ENCODE peak calls at places on chromosomes 12 and 14, in six cellular contexts. W is GM10248; L is cardiac muscle cell; M is choroid plexus epithelial cell; H is PC-3; V is CD8-positive, alpha-beta T cell. I is an unnamed sample.

GRCh38 chr14:70856851-70857498 is 47.7 kb upstream of the MAP3K9 start:
- DNase-seq in W (no peak), L (peak; percentile 56), M (peak; percentile 88), H (peak; percentile 83), V (no peak), I (no peak)

GRCh38 chr12:124568431-124569374 is 1.3 kb upstream of the NCOR2 start:
- DNase-seq in W (peak; percentile 85), L (peak; percentile 97), M (peak; percentile 98), H (peak; percentile 61), V (no peak), I (peak; percentile 79)

GRCh38 chr12:71719647-71720370 is 33.9 kb downstream of the TMEM19 start:
- DNase-seq in W (no peak), L (no peak), M (no peak), H (peak; percentile 63), V (no peak), I (no peak)

GRCh38 chr12:91901675-91902074 is 244.0 kb downstream of the BTG1 start:
- DNase-seq in W (no peak), L (no peak), M (no peak), H (no peak), V (no peak), I (no peak)

GRCh38 chr12:121222847-121223246 is 12.9 kb downstream of the P2RX4 start:
- DNase-seq in W (no peak), L (no peak), M (no peak), H (no peak), V (peak; percentile 40), I (no peak)

GRCh38 chr12:113278141-113278540 is 56.8 kb downstream of the SLC8B1 start:
- DNase-seq in W (no peak), L (no peak), M (no peak), H (no peak), V (no peak), I (no peak)

GRCh38 chr12:10453144-10453543 is at the start of gene KLRC1:
- DNase-seq in W (no peak), L (no peak), M (peak; percentile 48), H (peak; percentile 64), V (no peak), I (no peak)

GRCh38 chr14:87264386-87264785 is 728.6 kb downstream of the GALC start:
- DNase-seq in W (no peak), L (no peak), M (no peak), H (peak; percentile 12), V (no peak), I (no peak)

GRCh38 chr12:106226884-106227640 is 20.8 kb downstream of the CKAP4 start:
- DNase-seq in W (peak; percentile 75), L (peak; percentile 74), M (peak; percentile 72), H (peak; percentile 87), V (peak; percentile 40), I (no peak)

DNA sequence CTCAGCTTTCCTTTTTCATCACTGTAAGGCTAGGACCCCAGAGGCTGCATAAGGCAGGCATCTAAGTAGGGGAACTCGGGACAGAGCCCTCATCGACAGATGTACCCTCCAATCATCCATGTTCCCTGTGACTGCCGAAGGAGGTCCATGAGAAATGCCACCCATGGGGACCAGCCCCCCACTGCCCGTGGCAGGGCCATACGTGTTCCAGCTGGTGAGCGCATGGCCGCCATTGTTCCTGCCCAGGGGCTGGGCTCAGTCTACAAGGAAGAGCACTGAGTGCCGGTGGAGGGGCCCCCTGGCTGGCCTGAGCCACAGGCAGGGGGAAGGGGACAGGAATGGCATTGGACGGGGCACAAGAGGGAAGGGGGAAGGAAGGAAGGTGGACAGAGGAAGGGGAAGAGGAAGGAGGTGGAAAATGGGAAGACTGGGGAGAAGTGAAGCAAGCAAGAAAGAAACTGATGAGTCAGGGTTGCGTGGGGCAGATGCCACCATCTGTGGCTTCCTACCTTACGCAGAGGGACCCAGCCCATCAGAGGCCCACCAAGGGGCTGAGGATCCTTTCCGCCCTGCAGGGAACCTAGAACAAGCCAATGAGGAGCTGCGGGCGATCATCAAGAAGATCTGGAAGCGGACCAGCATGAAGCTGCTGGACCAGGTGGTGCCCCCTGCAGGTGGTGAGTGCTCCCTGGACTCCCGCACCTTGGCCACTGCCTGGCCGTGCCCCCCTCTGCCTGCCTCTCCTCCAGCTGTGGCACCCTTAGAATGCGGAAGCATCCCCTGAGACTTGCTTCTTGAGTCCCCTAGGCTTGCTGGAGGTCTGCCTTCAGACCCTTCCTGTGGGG is 120.6 kb upstream of the FKBP4 start:
- DNase-seq in W (no peak), L (no peak), M (no peak), H (no peak), V (no peak), I (no peak)
- TF ChIP-seq CTCF in W (no peak), L (no peak), M (peak; percentile 18), H (peak; percentile 32), V (no peak), I (no peak)

GRCh38 chr14:39050389-39050788 is 52.6 kb downstream of the SEC23A start:
- DNase-seq in W (peak; percentile 17), L (peak; percentile 64), M (peak; percentile 86), H (peak; percentile 73), V (no peak), I (no peak)

GRCh38 chr14:39060818-39061437 is 42.1 kb downstream of the SEC23A start:
- DNase-seq in W (peak; percentile 60), L (no peak), M (no peak), H (no peak), V (no peak), I (no peak)

GRCh38 chr14:39055786-39056474 is 47.1 kb downstream of the SEC23A start:
- DNase-seq in W (no peak), L (no peak), M (no peak), H (no peak), V (no peak), I (no peak)
- TF ChIP-seq CTCF in W (no peak), L (no peak), M (no peak), H (no peak), V (no peak), I (no peak)

DNA sequence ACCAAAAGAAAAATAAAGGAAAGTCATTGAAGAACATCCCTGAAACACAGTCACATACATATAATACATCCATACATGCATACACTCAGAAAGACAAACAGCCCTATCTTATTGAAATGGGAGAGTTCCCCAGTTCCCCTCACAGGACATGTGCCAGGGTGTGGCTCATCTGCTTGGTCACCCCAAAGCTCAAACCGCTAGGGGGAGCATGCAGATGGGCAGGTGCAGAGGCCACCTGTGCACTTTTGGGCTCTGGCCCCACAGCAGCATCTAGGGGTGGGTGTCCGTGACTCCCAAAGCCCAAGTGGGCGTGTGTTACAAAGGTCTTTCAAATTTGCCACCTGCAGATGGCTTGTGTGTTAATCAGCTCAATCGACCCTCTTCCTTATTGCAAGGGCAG is 75.2 kb downstream of the CMAS start:
- DNase-seq in W (peak; percentile 24), L (no peak), M (no peak), H (peak; percentile 8), V (no peak), I (no peak)
- TF ChIP-seq CTCF in W (peak; percentile 56), L (no peak), M (peak; percentile 27), H (peak; percentile 42), V (peak; percentile 19), I (no peak)

DNA sequence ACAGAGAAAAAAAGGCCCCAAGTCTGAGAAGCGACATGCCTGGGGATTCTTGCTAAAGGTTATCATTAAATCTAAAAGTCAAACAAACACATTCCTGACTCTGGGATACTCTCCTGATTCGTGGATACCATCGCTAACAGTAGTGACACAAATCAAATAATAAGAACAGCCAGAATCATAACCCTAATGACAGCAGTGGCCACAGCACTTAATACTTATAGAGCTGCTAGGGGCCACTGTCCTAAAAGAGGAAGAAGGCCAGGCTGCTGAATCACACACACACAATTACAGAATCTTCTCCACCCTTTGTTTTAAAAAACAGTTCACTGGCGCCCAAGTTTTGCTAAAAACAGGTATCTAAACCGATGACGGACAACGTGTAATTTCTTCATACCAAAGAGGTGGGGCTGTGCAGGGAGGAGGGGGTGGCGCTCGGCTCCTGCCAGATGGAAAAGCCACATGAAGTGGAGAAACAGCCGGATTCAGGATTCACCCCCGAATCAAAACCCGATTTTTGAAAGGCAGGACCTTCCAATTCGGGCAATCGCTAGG is 1.1 kb downstream of the CLIP1 start:
- DNase-seq in W (peak; percentile 35), L (peak; percentile 58), M (peak; percentile 62), H (peak; percentile 62), V (no peak), I (peak; percentile 31)
- TF ChIP-seq CTCF in W (no peak), L (no peak), M (no peak), H (no peak), V (no peak), I (no peak)

I was measured in glutamatergic neuron.